ENCODE peak calls at places on chromosome 4, in nine cellular contexts. P is pons; R is iPS DF 19.7; V is HL-60; W is AG08395; U is CD8-positive, alpha-beta memory T cell; G is epithelial cell of esophagus; T is fibroblast of the aortic adventitia; A is activated CD4-positive, alpha-beta T cell treated with anti-CD3 and anti-CD28 coated beads for 36 hours. E is an unnamed sample.

GRCh38 chr4:145605941-145606340 is 13.2 kb upstream of the MMAA start:
- DNase-seq in W (no peak), P (no peak), V (no peak), U (no peak), T (no peak), A (no peak), G (no peak), R (no peak), E (no peak)

GRCh38 chr4:102519925-102520324 is 18.8 kb downstream of the NFKB1 start:
- DNase-seq in V (no peak), T (no peak), P (no peak), G (no peak), U (no peak), W (no peak), A (no peak), R (no peak), E (no peak)

GRCh38 chr4:87353592-87353991 is 30.9 kb upstream of the HSD17B13 start:
- DNase-seq in V (no peak), G (peak; percentile 69), T (peak; percentile 85), U (no peak), P (peak; percentile 54), R (no peak), A (peak; percentile 69), W (peak; percentile 35), E (peak; percentile 65)

GRCh38 chr4:5050520-5050955 is 742 bp upstream of the STK32B start:
- DNase-seq in G (peak; percentile 79), V (peak; percentile 49), T (peak; percentile 79), A (peak; percentile 70), U (no peak), W (peak; percentile 91), P (peak; percentile 79), R (peak; percentile 61), E (peak; percentile 82)

GRCh38 chr4:153573881-153574807 is 108.0 kb downstream of the TMEM131L start:
- DNase-seq in P (peak; percentile 87), W (peak; percentile 75), T (peak; percentile 92), A (peak; percentile 77), V (peak; percentile 62), G (peak; percentile 66), U (peak; percentile 40), R (no peak), E (peak; percentile 67)

GRCh38 chr4:2515835-2516550 is 20.5 kb upstream of the FAM193A start:
- DNase-seq in A (no peak), R (no peak), T (no peak), G (no peak), W (no peak), P (no peak), U (no peak), V (no peak), E (no peak)

GRCh38 chr4:176875026-176875425 is 82.3 kb upstream of the VEGFC start:
- DNase-seq in V (no peak), U (no peak), P (no peak), R (no peak), G (no peak), W (peak; percentile 20), A (no peak), T (peak; percentile 40), E (no peak)

GRCh38 chr4:3073158-3074077 is 920 bp downstream of the HTT-AS start:
- DNase-seq in T (no peak), R (no peak), V (no peak), G (no peak), P (no peak), U (no peak), A (no peak), W (no peak), E (no peak)

GRCh38 chr4:109730294-109731051 is 603 bp upstream of the PLA2G12A start:
- DNase-seq in P (peak; percentile 56), R (no peak), T (peak; percentile 55), A (no peak), W (peak; percentile 62), G (peak; percentile 48), U (no peak), V (peak; percentile 26), E (peak; percentile 44)

GRCh38 chr4:169063441-169063840 is 53.4 kb upstream of the CBR4 start:
- DNase-seq in V (no peak), G (no peak), A (no peak), W (no peak), P (no peak), R (no peak), U (no peak), T (peak; percentile 52), E (no peak)

GRCh38 chr4:143692241-143692640 is 8.2 kb downstream of the FREM3 start:
- DNase-seq in R (no peak), A (no peak), W (no peak), P (no peak), G (no peak), T (no peak), U (no peak), V (no peak), E (no peak)

GRCh38 chr4:122739174-122739573 is 6.7 kb downstream of the BBS12 start:
- DNase-seq in W (peak; percentile 79), A (no peak), T (peak; percentile 80), U (no peak), G (peak; percentile 53), R (no peak), P (no peak), V (no peak), E (no peak)

GRCh38 chr4:41930139-41930831 is 4.9 kb upstream of the TMEM33 start:
- DNase-seq in T (no peak), G (no peak), U (no peak), R (no peak), A (no peak), P (peak; percentile 74), W (no peak), V (no peak), E (no peak)

GRCh38 chr4:100187781-100188180 is 2.5 kb downstream of the DDIT4L start:
- DNase-seq in U (no peak), G (no peak), P (no peak), A (no peak), T (no peak), W (no peak), V (no peak), R (no peak), E (no peak)

GRCh38 chr4:126396703-126397102 is 1081.9 kb downstream of the FAT4 start:
- DNase-seq in V (peak; percentile 2), G (peak; percentile 9), U (no peak), T (no peak), R (no peak), P (no peak), W (no peak), A (no peak), E (no peak)

GRCh38 chr4:113623274-113623894 is 138.2 kb downstream of the CAMK2D start:
- DNase-seq in P (no peak), T (no peak), R (no peak), V (no peak), A (no peak), G (no peak), U (no peak), W (no peak), E (no peak)

GRCh38 chr4:25440478-25441030 is 63.5 kb downstream of the ANAPC4 start:
- DNase-seq in P (peak; percentile 53), A (no peak), U (no peak), W (no peak), G (no peak), T (peak; percentile 92), R (no peak), V (no peak), E (no peak)

GRCh38 chr4:54085284-54085683 is 14.7 kb upstream of the GSX2 start:
- DNase-seq in V (no peak), U (no peak), A (no peak), T (peak; percentile 85), R (no peak), P (peak; percentile 93), W (peak; percentile 88), G (peak; percentile 96), E (no peak)

GRCh38 chr4:27921236-27921635 is 1060.6 kb downstream of the STIM2 start:
- DNase-seq in V (no peak), W (no peak), G (peak; percentile 3), R (no peak), U (no peak), P (no peak), T (peak; percentile 2), A (no peak), E (no peak)

GRCh38 chr4:167290684-167291083 is 56.4 kb upstream of the SPOCK3 start:
- DNase-seq in T (peak; percentile 66), W (no peak), G (peak; percentile 51), U (no peak), P (peak; percentile 74), A (no peak), R (no peak), V (no peak), E (peak; percentile 1)

GRCh38 chr4:120517966-120518365 is 404.6 kb downstream of the PRDM5 start:
- DNase-seq in V (no peak), G (peak; percentile 45), W (peak; percentile 77), U (no peak), R (peak; percentile 17), T (peak; percentile 97), P (peak; percentile 8), A (no peak), E (no peak)

GRCh38 chr4:144647095-144647959 is 1.4 kb downstream of the HHIP start:
- DNase-seq in P (peak; percentile 76), V (no peak), R (peak; percentile 35), T (peak; percentile 78), A (peak; percentile 34), W (no peak), U (no peak), G (peak; percentile 23), E (peak; percentile 34)

GRCh38 chr4:677431-678293 is 3.3 kb downstream of the MYL5 start:
- DNase-seq in T (no peak), W (no peak), V (no peak), R (no peak), A (peak; percentile 55), U (no peak), G (peak; percentile 94), P (no peak), E (no peak)

GRCh38 chr4:56320293-56320692 is 67.0 kb downstream of the AASDH start:
- DNase-seq in G (peak; percentile 63), R (no peak), V (no peak), U (no peak), T (no peak), W (no peak), P (no peak), A (no peak), E (no peak)

GRCh38 chr4:174334628-174335027 is 50.9 kb downstream of the CEP44 start:
- DNase-seq in A (no peak), P (no peak), T (no peak), G (peak; percentile 89), R (no peak), U (no peak), W (no peak), V (no peak), E (no peak)

GRCh38 chr4:11436673-11437072 is 8.0 kb upstream of the HS3ST1 start:
- DNase-seq in R (no peak), W (no peak), T (no peak), A (no peak), P (no peak), G (peak; percentile 53), V (no peak), U (no peak), E (no peak)

GRCh38 chr4:77308843-77309242 is 151.8 kb downstream of the CCNG2 start:
- DNase-seq in U (no peak), P (peak; percentile 26), R (no peak), G (peak; percentile 69), V (peak; percentile 5), T (peak; percentile 32), A (no peak), W (peak; percentile 70), E (peak; percentile 16)

GRCh38 chr4:118942465-118942864 is 53.8 kb downstream of the SYNPO2 start:
- DNase-seq in T (no peak), P (no peak), W (peak; percentile 26), A (no peak), V (peak; percentile 93), U (no peak), R (no peak), G (peak; percentile 41), E (no peak)

GRCh38 chr4:128846063-128846462 is 36.6 kb downstream of the JADE1 start:
- DNase-seq in R (no peak), T (no peak), V (no peak), W (no peak), G (no peak), A (no peak), U (no peak), P (no peak), E (no peak)

GRCh38 chr4:54400802-54401201 is 171.7 kb downstream of the PDGFRA start:
- DNase-seq in W (peak; percentile 86), A (no peak), U (no peak), P (peak; percentile 74), G (peak; percentile 60), V (no peak), R (no peak), T (peak; percentile 75), E (no peak)

GRCh38 chr4:3303840-3304715 is 11.3 kb downstream of the RGS12 start:
- DNase-seq in R (no peak), T (no peak), P (no peak), W (no peak), G (no peak), U (no peak), A (no peak), V (no peak), E (no peak)

E was measured in erythroblast.